ENCODE peak calls at places on chromosome 21, in nine cellular contexts. One of them, this sample, is unnamed.

GRCh38 chr21:15009964-15010363 is 54.8 kb downstream of the NRIP1 start:
- DNase-seq in immature natural killer cell: no peak
- DNase-seq in retina: no peak
- DNase-seq in MV-4-11: no peak
- DNase-seq in iPS DF 19.7: no peak
- DNase-seq in PC-9: no peak
- DNase-seq in hypothalamus: no peak
- DNase-seq in RWPE1: no peak
- DNase-seq in RKO: no peak
- DNase-seq in this sample: no peak

GRCh38 chr21:33069994-33070811 is at the start of gene OLIG1:
- DNase-seq in immature natural killer cell: no peak
- DNase-seq in retina: peak; percentile 88
- DNase-seq in MV-4-11: peak; percentile 43
- DNase-seq in iPS DF 19.7: no peak
- DNase-seq in PC-9: no peak
- DNase-seq in hypothalamus: peak; percentile 24
- DNase-seq in RWPE1: peak; percentile 31
- DNase-seq in RKO: no peak
- DNase-seq in this sample: peak; percentile 86

GRCh38 chr21:17441370-17441769 is 71.5 kb upstream of the CXADR start:
- DNase-seq in immature natural killer cell: no peak
- DNase-seq in retina: no peak
- DNase-seq in MV-4-11: no peak
- DNase-seq in iPS DF 19.7: no peak
- DNase-seq in PC-9: peak; percentile 23
- DNase-seq in hypothalamus: no peak
- DNase-seq in RWPE1: no peak
- DNase-seq in RKO: no peak
- DNase-seq in this sample: no peak

GRCh38 chr21:43192501-43193081 is 23.8 kb downstream of the CRYAA start:
- DNase-seq in immature natural killer cell: no peak
- DNase-seq in retina: no peak
- DNase-seq in MV-4-11: no peak
- DNase-seq in iPS DF 19.7: no peak
- DNase-seq in PC-9: no peak
- DNase-seq in hypothalamus: no peak
- DNase-seq in RWPE1: no peak
- DNase-seq in RKO: no peak
- DNase-seq in this sample: no peak

GRCh38 chr21:14843991-14844390 is 220.8 kb downstream of the NRIP1 start:
- DNase-seq in immature natural killer cell: no peak
- DNase-seq in retina: no peak
- DNase-seq in MV-4-11: no peak
- DNase-seq in iPS DF 19.7: no peak
- DNase-seq in PC-9: no peak
- DNase-seq in hypothalamus: no peak
- DNase-seq in RWPE1: no peak
- DNase-seq in RKO: no peak
- DNase-seq in this sample: no peak

GRCh38 chr21:35664683-35665082 is 395.6 kb downstream of the SETD4 start:
- DNase-seq in immature natural killer cell: no peak
- DNase-seq in retina: no peak
- DNase-seq in MV-4-11: no peak
- DNase-seq in iPS DF 19.7: no peak
- DNase-seq in PC-9: peak; percentile 28
- DNase-seq in hypothalamus: no peak
- DNase-seq in RWPE1: peak; percentile 31
- DNase-seq in RKO: no peak
- DNase-seq in this sample: no peak

GRCh38 chr21:32826317-32827167 is 55.0 kb upstream of the PAXBP1 start:
- DNase-seq in immature natural killer cell: peak; percentile 7
- DNase-seq in retina: no peak
- DNase-seq in MV-4-11: peak; percentile 73
- DNase-seq in iPS DF 19.7: peak; percentile 15
- DNase-seq in PC-9: peak; percentile 7
- DNase-seq in hypothalamus: no peak
- DNase-seq in RWPE1: peak; percentile 35
- DNase-seq in RKO: peak; percentile 73
- DNase-seq in this sample: peak; percentile 57

GRCh38 chr21:42552407-42553336 is 39.0 kb downstream of the SLC37A1 start:
- DNase-seq in immature natural killer cell: no peak
- DNase-seq in retina: no peak
- DNase-seq in MV-4-11: no peak
- DNase-seq in iPS DF 19.7: no peak
- DNase-seq in PC-9: no peak
- DNase-seq in hypothalamus: no peak
- DNase-seq in RWPE1: no peak
- DNase-seq in RKO: no peak
- DNase-seq in this sample: no peak

GRCh38 chr21:45541221-45542039 is 810 bp downstream of the SLC19A1 start:
- DNase-seq in immature natural killer cell: peak; percentile 67
- DNase-seq in retina: no peak
- DNase-seq in MV-4-11: peak; percentile 72
- DNase-seq in iPS DF 19.7: no peak
- DNase-seq in PC-9: peak; percentile 53
- DNase-seq in hypothalamus: no peak
- DNase-seq in RWPE1: peak; percentile 85
- DNase-seq in RKO: peak; percentile 70
- DNase-seq in this sample: peak; percentile 70

GRCh38 chr21:41367598-41368360 is 6.0 kb downstream of the MX2 start:
- DNase-seq in immature natural killer cell: no peak
- DNase-seq in retina: no peak
- DNase-seq in MV-4-11: peak; percentile 66
- DNase-seq in iPS DF 19.7: no peak
- DNase-seq in PC-9: no peak
- DNase-seq in hypothalamus: no peak
- DNase-seq in RWPE1: no peak
- DNase-seq in RKO: no peak
- DNase-seq in this sample: no peak